ENCODE peak calls at places on chromosome 16, in four cellular contexts. F, E, O and N are unnamed samples.

GRCh38 chr16:84724619-84725307 is 25.0 kb downstream of the USP10 start:
- DNase-seq in F (no peak), E (no peak), O (no peak), N (no peak)

GRCh38 chr16:65698943-65699342 is 577.1 kb upstream of the CDH11 start:
- DNase-seq in F (no peak), E (no peak), O (no peak), N (no peak)

GRCh38 chr16:27436921-27437650 is 35.1 kb downstream of the IL21R start:
- DNase-seq in F (no peak), E (no peak), O (no peak), N (no peak)

GRCh38 chr16:31674686-31675085 is 147.0 kb downstream of the AHSP start:
- DNase-seq in F (no peak), E (no peak), O (no peak), N (no peak)

GRCh38 chr16:50282010-50282538 is 15.7 kb downstream of the ADCY7 start:
- DNase-seq in F (peak; percentile 16), E (no peak), O (no peak), N (peak; percentile 31)

GRCh38 chr16:37511-37910 is 15.9 kb downstream of the POLR3K start:
- DNase-seq in F (no peak), E (no peak), O (no peak), N (no peak)

GRCh38 chr16:57694556-57695377 is at the start of gene DRC7:
- DNase-seq in F (no peak), E (peak; percentile 73), O (peak; percentile 64), N (no peak)

GRCh38 chr16:16108759-16109158 is 114.5 kb downstream of the ABCC6 start:
- DNase-seq in F (no peak), E (no peak), O (no peak), N (no peak)

GRCh38 chr16:73196670-73197069 is 148.7 kb upstream of the ZFHX3 start:
- DNase-seq in F (no peak), E (peak; percentile 81), O (peak; percentile 77), N (no peak)

GRCh38 chr16:62283-62682 is 8.7 kb downstream of the SNRNP25 start:
- DNase-seq in F (no peak), E (no peak), O (no peak), N (no peak)

GRCh38 chr16:52545544-52546262 is 1.2 kb downstream of the TOX3 start:
- DNase-seq in F (no peak), E (peak; percentile 23), O (no peak), N (no peak)

GRCh38 chr16:76705883-76706282 is 428.7 kb downstream of the CNTNAP4 start:
- DNase-seq in F (no peak), E (no peak), O (no peak), N (no peak)

GRCh38 chr16:71693168-71693567 is 31.3 kb downstream of the PHLPP2 start:
- DNase-seq in F (no peak), E (no peak), O (no peak), N (no peak)

GRCh38 chr16:58211245-58211644 is 13.3 kb upstream of the CSNK2A2 start:
- DNase-seq in F (no peak), E (no peak), O (no peak), N (no peak)

GRCh38 chr16:30472328-30472942 is at the start of gene ITGAL:
- DNase-seq in F (peak; percentile 67), E (no peak), O (no peak), N (peak; percentile 46)

GRCh38 chr16:86865866-86866675 is 287.7 kb downstream of the FOXL1 start:
- DNase-seq in F (no peak), E (no peak), O (no peak), N (no peak)

GRCh38 chr16:25941800-25942558 is 250.2 kb downstream of the HS3ST4 start:
- DNase-seq in F (no peak), E (no peak), O (no peak), N (no peak)

GRCh38 chr16:30006659-30007377 is 4.0 kb downstream of the DOC2A start:
- DNase-seq in F (no peak), E (no peak), O (no peak), N (no peak)

DNA sequence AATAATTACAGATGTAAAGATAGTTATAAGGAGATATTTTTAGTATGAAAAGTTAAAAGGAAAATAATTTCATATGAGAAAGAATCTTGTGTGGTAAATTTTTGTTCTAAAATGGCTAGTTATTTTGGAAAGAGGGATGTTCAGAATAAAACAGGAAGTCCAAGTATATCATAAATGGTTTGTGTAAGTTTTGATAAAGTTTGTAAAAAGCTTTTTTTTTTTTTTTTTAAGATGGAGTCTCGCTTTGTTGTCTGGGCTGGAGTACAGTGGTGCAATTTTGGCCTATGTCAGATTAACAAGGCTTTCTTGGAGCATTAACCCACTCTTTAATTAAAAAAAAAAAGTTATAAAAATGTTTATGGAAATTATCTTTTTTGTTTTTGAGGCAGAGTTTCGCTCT is 8.2 kb upstream of the CDK10 start:
- DNase-seq in F (no peak), E (no peak), O (no peak), N (no peak)
- H3K9me3 ChIP-seq in F (no peaks in the 10 kb centered on the region), E (no peaks in the 10 kb centered on the region), O (peaks cover 61% of the 10 kb centered on the region), N (no peaks in the 10 kb centered on the region)

DNA sequence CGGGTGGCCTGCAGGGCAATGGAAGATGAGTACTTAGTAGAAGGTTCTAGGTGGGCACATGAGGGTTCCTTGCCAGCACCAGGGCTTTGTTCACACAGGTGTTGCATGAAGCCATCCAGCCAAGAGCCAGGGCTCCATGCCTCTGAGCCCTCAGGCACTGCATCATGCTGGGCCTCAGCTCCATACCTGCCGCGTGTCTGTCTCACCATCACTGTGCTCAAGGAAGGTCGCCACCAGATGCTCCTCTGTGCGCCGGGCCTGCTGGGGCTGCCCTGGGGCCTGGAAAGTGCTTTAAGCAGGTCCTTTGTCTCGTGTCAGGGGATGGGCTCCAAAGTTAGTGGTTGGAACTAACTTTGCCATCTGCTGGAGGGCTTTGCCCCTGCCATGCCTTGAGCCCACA is 25.6 kb downstream of the C16orf90 start:
- DNase-seq in F (no peak), E (no peak), O (no peak), N (no peak)
- H3K9me3 ChIP-seq in F (no peaks in the 10 kb centered on the region), E (no peaks in the 10 kb centered on the region), O (no peaks in the 10 kb centered on the region), N (no peaks in the 10 kb centered on the region)

GRCh38 chr16:35651841-35652240 is 2192.4 kb downstream of the TP53TG3F start:
- DNase-seq in F (no peak), E (no peak), O (no peak), N (no peak)
- H3K9me3 ChIP-seq in F (peaks cover 6% of the 10 kb centered on the region), E (no peaks in the 10 kb centered on the region), O (no peaks in the 10 kb centered on the region), N (no peaks in the 10 kb centered on the region)

GRCh38 chr16:35425270-35425669 is 1965.9 kb downstream of the TP53TG3F start:
- DNase-seq in F (no peak), E (no peak), O (no peak), N (no peak)
- H3K9me3 ChIP-seq in F (peaks cover 6% of the 10 kb centered on the region), E (no peaks in the 10 kb centered on the region), O (no peaks in the 10 kb centered on the region), N (peaks cover 7% of the 10 kb centered on the region)